ENCODE peak calls at places on chromosomes 5 and 9, in eight cellular contexts. Y is AG08396, X is T-cell, Q is lower lobe of right lung, R is tibial nerve, S is fibroblast of pulmonary artery, P is HTR-8/SVneo, L is Kasumi-1. G is an unnamed sample.

GRCh38 chr5:153562189-153562588 is 71.7 kb downstream of the GRIA1 start:
- DNase-seq in Y (peak), X (no peak), Q (no peak), R (no peak), S (peak), P (peak), L (no peak), G (no peak)

GRCh38 chr9:131012396-131012917 is 3.5 kb downstream of the LAMC3 start:
- DNase-seq in Y (no peak), X (no peak), Q (no peak), R (no peak), S (no peak), P (no peak), L (no peak), G (no peak)

GRCh38 chr9:87531370-87532295 is 34.0 kb downstream of the DAPK1 start:
- DNase-seq in Y (no peak), X (no peak), Q (no peak), R (no peak), S (no peak), P (no peak), L (no peak), G (no peak)

GRCh38 chr9:89564257-89564878 is 40.4 kb upstream of the GADD45G start:
- DNase-seq in Y (no peak), X (no peak), Q (no peak), R (no peak), S (peak), P (peak), L (no peak), G (no peak)

GRCh38 chr5:95327211-95327610 is 42.3 kb upstream of the MCTP1 start:
- DNase-seq in Y (no peak), X (no peak), Q (no peak), R (no peak), S (no peak), P (no peak), L (no peak), G (no peak)

GRCh38 chr9:72808446-72808768 is 144.4 kb downstream of the ALDH1A1 start:
- DNase-seq in Y (no peak), X (no peak), Q (no peak), R (no peak), S (no peak), P (no peak), L (no peak), G (no peak)

GRCh38 chr5:24817966-24818365 is 173.2 kb upstream of the CDH10 start:
- DNase-seq in Y (no peak), X (no peak), Q (no peak), R (no peak), S (no peak), P (no peak), L (no peak), G (no peak)

GRCh38 chr5:114305402-114306207 is 56.3 kb upstream of the KCNN2 start:
- DNase-seq in Y (peak), X (no peak), Q (no peak), R (no peak), S (peak), P (no peak), L (peak), G (no peak)

GRCh38 chr9:129640086-129640870 is 1.7 kb downstream of the ASB6 start:
- DNase-seq in Y (no peak), X (no peak), Q (no peak), R (no peak), S (peak), P (no peak), L (no peak), G (no peak)

GRCh38 chr9:24210641-24211040 is 335.1 kb downstream of the IZUMO3 start:
- DNase-seq in Y (no peak), X (no peak), Q (no peak), R (no peak), S (no peak), P (no peak), L (no peak), G (no peak)

GRCh38 chr9:78038620-78039300 is 7.1 kb upstream of the GNAQ start:
- DNase-seq in Y (no peak), X (no peak), Q (no peak), R (no peak), S (peak), P (no peak), L (peak), G (no peak)

GRCh38 chr9:33265211-33265885 is 499 bp downstream of the CHMP5 start:
- DNase-seq in Y (no peak), X (no peak), Q (no peak), R (no peak), S (peak), P (peak), L (no peak), G (no peak)

GRCh38 chr5:82748688-82749091 is 328.5 kb downstream of the TMEM167A start:
- DNase-seq in Y (no peak), X (no peak), Q (no peak), R (no peak), S (peak), P (no peak), L (peak), G (no peak)

GRCh38 chr9:132670816-132671371 is 630 bp downstream of the GTF3C4 start:
- DNase-seq in Y (peak), X (peak), Q (no peak), R (no peak), S (peak), P (no peak), L (no peak), G (peak)

GRCh38 chr5:56012281-56012963 is 17.7 kb upstream of the IL6ST start:
- DNase-seq in Y (peak), X (peak), Q (no peak), R (no peak), S (peak), P (no peak), L (peak), G (peak)

GRCh38 chr9:101511009-101511408 is 22.6 kb upstream of the RNF20 start:
- DNase-seq in Y (no peak), X (no peak), Q (no peak), R (no peak), S (no peak), P (no peak), L (no peak), G (no peak)

GRCh38 chr5:143582869-143583268 is 179.4 kb upstream of the NR3C1 start:
- DNase-seq in Y (no peak), X (no peak), Q (no peak), R (no peak), S (peak), P (no peak), L (no peak), G (no peak)

GRCh38 chr5:34791761-34792244 is 47.2 kb upstream of the TTC23L start:
- DNase-seq in Y (peak), X (no peak), Q (no peak), R (no peak), S (peak), P (no peak), L (no peak), G (no peak)

GRCh38 chr5:152632380-152632779 is 227.3 kb upstream of the NMUR2 start:
- DNase-seq in Y (no peak), X (no peak), Q (no peak), R (no peak), S (no peak), P (no peak), L (no peak), G (no peak)

GRCh38 chr9:86706391-86706790 is 240.9 kb downstream of the GAS1 start:
- DNase-seq in Y (no peak), X (no peak), Q (no peak), R (no peak), S (peak), P (no peak), L (no peak), G (no peak)

GRCh38 chr9:81619353-81620008 is 69.9 kb downstream of the TLE1 start:
- DNase-seq in Y (peak), X (no peak), Q (no peak), R (no peak), S (peak), P (no peak), L (no peak), G (no peak)

G was measured in T-helper 17 cell.